ENCODE peak calls at places on chromosomes 3 and 15, in eight cellular contexts. One of them, this sample, is unnamed.

GRCh38 chr3:42012935-42013651 is 51.2 kb upstream of the ULK4 start:
- DNase-seq in left cardiac atrium: peak
- DNase-seq in EL: peak
- DNase-seq in BJ: no peak
- DNase-seq in stimulated activated CD4-positive, alpha-beta T cell treated with anti-CD3 and anti-CD28 coated beads, Interleukin-1b, Interleukin-23, amount 100 ng/mL, for 1 hour: peak
- DNase-seq in activated T-helper 1 cell treated with anti-CD3 and anti-CD28 coated beads, Interleukin-12 subunit alpha, Interleukin-12 subunit beta, Interleukin-2, Interleukin-4 antibody, amounts not matched to agents 30 ng/mL and 10 ng/mL and 1 ng/mL, durations not matched to agents 14 hours and 24 hours and 36 hours: peak
- DNase-seq in GM03348: peak
- DNase-seq in neural crest cell: peak
- DNase-seq in this sample: peak

GRCh38 chr15:70585707-70586034 is 177.7 kb downstream of the UACA start:
- DNase-seq in left cardiac atrium: no peak
- DNase-seq in EL: no peak
- DNase-seq in BJ: no peak
- DNase-seq in stimulated activated CD4-positive, alpha-beta T cell treated with anti-CD3 and anti-CD28 coated beads, Interleukin-1b, Interleukin-23, amount 100 ng/mL, for 1 hour: no peak
- DNase-seq in activated T-helper 1 cell treated with anti-CD3 and anti-CD28 coated beads, Interleukin-12 subunit alpha, Interleukin-12 subunit beta, Interleukin-2, Interleukin-4 antibody, amounts not matched to agents 30 ng/mL and 10 ng/mL and 1 ng/mL, durations not matched to agents 14 hours and 24 hours and 36 hours: no peak
- DNase-seq in GM03348: no peak
- DNase-seq in neural crest cell: no peak
- DNase-seq in this sample: no peak

GRCh38 chr3:195080125-195080524 is 190.8 kb downstream of the XXYLT1 start:
- DNase-seq in left cardiac atrium: peak
- DNase-seq in EL: no peak
- DNase-seq in BJ: no peak
- DNase-seq in stimulated activated CD4-positive, alpha-beta T cell treated with anti-CD3 and anti-CD28 coated beads, Interleukin-1b, Interleukin-23, amount 100 ng/mL, for 1 hour: no peak
- DNase-seq in activated T-helper 1 cell treated with anti-CD3 and anti-CD28 coated beads, Interleukin-12 subunit alpha, Interleukin-12 subunit beta, Interleukin-2, Interleukin-4 antibody, amounts not matched to agents 30 ng/mL and 10 ng/mL and 1 ng/mL, durations not matched to agents 14 hours and 24 hours and 36 hours: no peak
- DNase-seq in GM03348: no peak
- DNase-seq in neural crest cell: no peak
- DNase-seq in this sample: no peak

GRCh38 chr15:100266166-100266565 is 75.6 kb downstream of the ADAMTS17 start:
- DNase-seq in left cardiac atrium: no peak
- DNase-seq in EL: no peak
- DNase-seq in BJ: no peak
- DNase-seq in stimulated activated CD4-positive, alpha-beta T cell treated with anti-CD3 and anti-CD28 coated beads, Interleukin-1b, Interleukin-23, amount 100 ng/mL, for 1 hour: no peak
- DNase-seq in activated T-helper 1 cell treated with anti-CD3 and anti-CD28 coated beads, Interleukin-12 subunit alpha, Interleukin-12 subunit beta, Interleukin-2, Interleukin-4 antibody, amounts not matched to agents 30 ng/mL and 10 ng/mL and 1 ng/mL, durations not matched to agents 14 hours and 24 hours and 36 hours: no peak
- DNase-seq in GM03348: no peak
- DNase-seq in neural crest cell: no peak
- DNase-seq in this sample: no peak

GRCh38 chr3:61162965-61163364 is 88.3 kb downstream of the FHIT start:
- DNase-seq in left cardiac atrium: no peak
- DNase-seq in EL: no peak
- DNase-seq in BJ: no peak
- DNase-seq in stimulated activated CD4-positive, alpha-beta T cell treated with anti-CD3 and anti-CD28 coated beads, Interleukin-1b, Interleukin-23, amount 100 ng/mL, for 1 hour: no peak
- DNase-seq in activated T-helper 1 cell treated with anti-CD3 and anti-CD28 coated beads, Interleukin-12 subunit alpha, Interleukin-12 subunit beta, Interleukin-2, Interleukin-4 antibody, amounts not matched to agents 30 ng/mL and 10 ng/mL and 1 ng/mL, durations not matched to agents 14 hours and 24 hours and 36 hours: no peak
- DNase-seq in GM03348: no peak
- DNase-seq in neural crest cell: no peak
- DNase-seq in this sample: no peak

GRCh38 chr15:33716025-33716424 is 252.3 kb upstream of the CHRM5 start:
- DNase-seq in left cardiac atrium: no peak
- DNase-seq in EL: no peak
- DNase-seq in BJ: no peak
- DNase-seq in stimulated activated CD4-positive, alpha-beta T cell treated with anti-CD3 and anti-CD28 coated beads, Interleukin-1b, Interleukin-23, amount 100 ng/mL, for 1 hour: no peak
- DNase-seq in activated T-helper 1 cell treated with anti-CD3 and anti-CD28 coated beads, Interleukin-12 subunit alpha, Interleukin-12 subunit beta, Interleukin-2, Interleukin-4 antibody, amounts not matched to agents 30 ng/mL and 10 ng/mL and 1 ng/mL, durations not matched to agents 14 hours and 24 hours and 36 hours: no peak
- DNase-seq in GM03348: no peak
- DNase-seq in neural crest cell: no peak
- DNase-seq in this sample: no peak

GRCh38 chr15:25759421-25759820 is 103.7 kb downstream of the ATP10A start:
- DNase-seq in left cardiac atrium: no peak
- DNase-seq in EL: no peak
- DNase-seq in BJ: no peak
- DNase-seq in stimulated activated CD4-positive, alpha-beta T cell treated with anti-CD3 and anti-CD28 coated beads, Interleukin-1b, Interleukin-23, amount 100 ng/mL, for 1 hour: no peak
- DNase-seq in activated T-helper 1 cell treated with anti-CD3 and anti-CD28 coated beads, Interleukin-12 subunit alpha, Interleukin-12 subunit beta, Interleukin-2, Interleukin-4 antibody, amounts not matched to agents 30 ng/mL and 10 ng/mL and 1 ng/mL, durations not matched to agents 14 hours and 24 hours and 36 hours: no peak
- DNase-seq in GM03348: no peak
- DNase-seq in neural crest cell: no peak
- DNase-seq in this sample: no peak

GRCh38 chr3:31253782-31254181 is 278.9 kb upstream of the STT3B start:
- DNase-seq in left cardiac atrium: no peak
- DNase-seq in EL: no peak
- DNase-seq in BJ: no peak
- DNase-seq in stimulated activated CD4-positive, alpha-beta T cell treated with anti-CD3 and anti-CD28 coated beads, Interleukin-1b, Interleukin-23, amount 100 ng/mL, for 1 hour: no peak
- DNase-seq in activated T-helper 1 cell treated with anti-CD3 and anti-CD28 coated beads, Interleukin-12 subunit alpha, Interleukin-12 subunit beta, Interleukin-2, Interleukin-4 antibody, amounts not matched to agents 30 ng/mL and 10 ng/mL and 1 ng/mL, durations not matched to agents 14 hours and 24 hours and 36 hours: no peak
- DNase-seq in GM03348: no peak
- DNase-seq in neural crest cell: no peak
- DNase-seq in this sample: no peak

GRCh38 chr3:78204977-78205376 is 1165.1 kb downstream of the ROBO2 start:
- DNase-seq in left cardiac atrium: no peak
- DNase-seq in EL: peak
- DNase-seq in BJ: peak
- DNase-seq in stimulated activated CD4-positive, alpha-beta T cell treated with anti-CD3 and anti-CD28 coated beads, Interleukin-1b, Interleukin-23, amount 100 ng/mL, for 1 hour: no peak
- DNase-seq in activated T-helper 1 cell treated with anti-CD3 and anti-CD28 coated beads, Interleukin-12 subunit alpha, Interleukin-12 subunit beta, Interleukin-2, Interleukin-4 antibody, amounts not matched to agents 30 ng/mL and 10 ng/mL and 1 ng/mL, durations not matched to agents 14 hours and 24 hours and 36 hours: no peak
- DNase-seq in GM03348: peak
- DNase-seq in neural crest cell: no peak
- DNase-seq in this sample: no peak

GRCh38 chr15:58854598-58854997 is 78.9 kb downstream of the SLTM start:
- DNase-seq in left cardiac atrium: no peak
- DNase-seq in EL: no peak
- DNase-seq in BJ: no peak
- DNase-seq in stimulated activated CD4-positive, alpha-beta T cell treated with anti-CD3 and anti-CD28 coated beads, Interleukin-1b, Interleukin-23, amount 100 ng/mL, for 1 hour: no peak
- DNase-seq in activated T-helper 1 cell treated with anti-CD3 and anti-CD28 coated beads, Interleukin-12 subunit alpha, Interleukin-12 subunit beta, Interleukin-2, Interleukin-4 antibody, amounts not matched to agents 30 ng/mL and 10 ng/mL and 1 ng/mL, durations not matched to agents 14 hours and 24 hours and 36 hours: no peak
- DNase-seq in GM03348: no peak
- DNase-seq in neural crest cell: no peak
- DNase-seq in this sample: no peak

GRCh38 chr3:87298111-87298718 is 21.8 kb upstream of the POU1F1 start:
- DNase-seq in left cardiac atrium: no peak
- DNase-seq in EL: peak
- DNase-seq in BJ: no peak
- DNase-seq in stimulated activated CD4-positive, alpha-beta T cell treated with anti-CD3 and anti-CD28 coated beads, Interleukin-1b, Interleukin-23, amount 100 ng/mL, for 1 hour: no peak
- DNase-seq in activated T-helper 1 cell treated with anti-CD3 and anti-CD28 coated beads, Interleukin-12 subunit alpha, Interleukin-12 subunit beta, Interleukin-2, Interleukin-4 antibody, amounts not matched to agents 30 ng/mL and 10 ng/mL and 1 ng/mL, durations not matched to agents 14 hours and 24 hours and 36 hours: no peak
- DNase-seq in GM03348: peak
- DNase-seq in neural crest cell: no peak
- DNase-seq in this sample: no peak

This sample was measured in 8988T.